ENCODE peak calls at places on chromosomes 13 and 19, in nine cellular contexts. B, L, S, P, U, Q, E, R and Y are unnamed samples.

GRCh38 chr13:48976677-48977625 is 1.2 kb downstream of the FNDC3A start:
- DNase-seq in R (no peak), B (no peak), E (no peak), S (no peak), P (peak; percentile 31), Q (no peak), U (peak; percentile 91), L (no peak), Y (no peak)

GRCh38 chr19:50412419-50412818 is 6.3 kb upstream of the SPIB start:
- DNase-seq in R (no peak), L (no peak), U (no peak), S (no peak), E (no peak), B (no peak), Q (no peak), P (no peak), Y (no peak)

GRCh38 chr13:85419611-85420010 is 379.6 kb downstream of the SLITRK6 start:
- DNase-seq in E (no peak), P (no peak), Q (no peak), L (no peak), B (no peak), S (no peak), R (no peak), U (no peak), Y (no peak)

GRCh38 chr13:90299238-90299637 is 1048.2 kb upstream of the MIR17HG start:
- DNase-seq in U (no peak), S (no peak), R (no peak), B (no peak), Q (no peak), E (no peak), L (no peak), P (no peak), Y (no peak)

GRCh38 chr19:32543107-32543900 is 37.7 kb upstream of the PDCD5 start:
- DNase-seq in Q (no peak), R (no peak), E (no peak), B (no peak), S (peak; percentile 91), U (no peak), L (no peak), P (no peak), Y (no peak)

GRCh38 chr19:2503521-2504109 is 27.7 kb downstream of the GADD45B start:
- DNase-seq in Q (peak; percentile 94), S (peak; percentile 60), R (no peak), L (no peak), U (peak; percentile 57), B (peak; percentile 86), P (no peak), E (no peak), Y (no peak)

GRCh38 chr19:21321134-21321533 is 8.1 kb downstream of the ZNF708 start:
- DNase-seq in R (no peak), P (no peak), Q (no peak), L (no peak), S (no peak), E (peak; percentile 3), U (no peak), B (no peak), Y (no peak)

GRCh38 chr19:2328401-2329161 is at the start of the genes LSM7 and SPPL2B:
- DNase-seq in E (peak; percentile 91), L (peak; percentile 96), P (peak; percentile 47), R (peak; percentile 50), S (peak; percentile 77), Q (peak; percentile 93), U (peak; percentile 87), B (peak; percentile 96), Y (peak; percentile 87)

GRCh38 chr19:4578552-4579248 is 19.2 kb upstream of the SEMA6B start:
- DNase-seq in U (peak; percentile 44), R (no peak), B (no peak), E (no peak), P (no peak), S (no peak), Q (no peak), L (no peak), Y (no peak)

GRCh38 chr13:88223958-88224357 is 552.8 kb downstream of the SLITRK5 start:
- DNase-seq in R (no peak), Q (no peak), P (no peak), L (no peak), U (no peak), B (no peak), E (no peak), S (no peak), Y (no peak)

GRCh38 chr13:47112205-47112896 is 215.5 kb upstream of the HTR2A start:
- DNase-seq in E (no peak), S (no peak), P (no peak), Q (no peak), L (no peak), B (no peak), R (no peak), U (no peak), Y (no peak)

GRCh38 chr13:21060063-21060826 is 1.1 kb downstream of the LATS2 start:
- DNase-seq in B (no peak), E (no peak), Q (no peak), U (peak; percentile 46), L (no peak), S (peak; percentile 50), R (no peak), P (no peak), Y (peak; percentile 44)

GRCh38 chr13:96781141-96781540 is 213.1 kb downstream of the OXGR1 start:
- DNase-seq in Q (no peak), S (peak; percentile 98), R (no peak), P (no peak), L (no peak), B (no peak), E (peak; percentile 65), U (no peak), Y (no peak)

GRCh38 chr19:56132316-56132822 is 8.7 kb upstream of the ZNF444 start:
- DNase-seq in E (no peak), U (peak; percentile 71), P (no peak), R (no peak), Q (peak; percentile 69), L (no peak), S (peak; percentile 53), B (no peak), Y (no peak)

GRCh38 chr19:45402469-45403070 is 2.3 kb downstream of the PPP1R13L start:
- DNase-seq in P (no peak), B (no peak), U (no peak), S (no peak), E (no peak), Q (peak; percentile 93), R (no peak), L (peak; percentile 81), Y (no peak)

GRCh38 chr19:36246006-36246391 is 31.1 kb downstream of the ZNF146 start:
- DNase-seq in E (no peak), S (no peak), B (no peak), Q (no peak), L (no peak), P (no peak), U (no peak), R (no peak), Y (no peak)

GRCh38 chr13:50129065-50129922 is 114.0 kb downstream of the KCNRG start:
- DNase-seq in U (no peak), E (no peak), S (peak; percentile 25), L (peak; percentile 30), B (no peak), P (no peak), R (no peak), Q (no peak), Y (no peak)

GRCh38 chr13:90979059-90979458 is 368.4 kb upstream of the MIR17HG start:
- DNase-seq in S (no peak), Q (no peak), E (no peak), L (no peak), U (no peak), P (no peak), B (no peak), R (no peak), Y (no peak)

GRCh38 chr13:38849316-38849715 is 141.3 kb downstream of the STOML3 start:
- DNase-seq in E (no peak), U (no peak), S (no peak), Q (no peak), P (no peak), L (no peak), R (no peak), B (no peak), Y (no peak)

GRCh38 chr13:30071890-30072817 is 221.7 kb upstream of the UBL3 start:
- DNase-seq in L (no peak), R (no peak), S (no peak), Q (no peak), P (no peak), E (no peak), U (peak; percentile 11), B (no peak), Y (no peak)

GRCh38 chr13:91193358-91193757 is 154.1 kb upstream of the MIR17HG start:
- DNase-seq in Q (peak; percentile 60), U (no peak), S (no peak), R (no peak), B (no peak), E (no peak), L (no peak), P (no peak), Y (no peak)

GRCh38 chr19:36059180-36059910 is 4.6 kb downstream of the WDR62 start:
- DNase-seq in S (no peak), U (no peak), B (no peak), Q (no peak), L (no peak), P (no peak), E (no peak), R (no peak), Y (no peak)

GRCh38 chr19:10661946-10662345 is 7.8 kb downstream of the ILF3 start:
- DNase-seq in E (no peak), S (no peak), Q (no peak), L (no peak), P (no peak), U (no peak), B (no peak), R (no peak), Y (no peak)

GRCh38 chr19:58439576-58440554 is at the start of gene ZNF132:
- DNase-seq in E (peak; percentile 99), B (peak; percentile 98), S (no peak), R (peak; percentile 93), Q (peak; percentile 56), P (peak; percentile 100), U (no peak), L (peak; percentile 98), Y (no peak)

GRCh38 chr19:33705090-33705847 is 83.5 kb downstream of the CHST8 start:
- DNase-seq in P (no peak), S (no peak), U (no peak), E (no peak), Q (no peak), B (peak; percentile 35), L (no peak), R (no peak), Y (no peak)

GRCh38 chr19:43464089-43464775 is 1.2 kb downstream of the LYPD3 start:
- DNase-seq in B (no peak), Q (no peak), L (peak; percentile 81), S (no peak), R (no peak), P (no peak), U (no peak), E (peak; percentile 42), Y (no peak)

GRCh38 chr13:101149735-101150380 is 266.4 kb downstream of the NALCN start:
- DNase-seq in P (no peak), S (peak; percentile 45), Q (no peak), R (no peak), U (peak; percentile 2), L (no peak), E (no peak), B (no peak), Y (no peak)

GRCh38 chr19:36514012-36514612 is 14.0 kb downstream of the ZNF260 start:
- DNase-seq in P (no peak), L (no peak), Q (no peak), S (no peak), R (no peak), B (no peak), U (no peak), E (no peak), Y (no peak)

GRCh38 chr19:42330521-42330835 is 5.0 kb downstream of the MEGF8 start:
- DNase-seq in S (no peak), U (no peak), R (no peak), B (no peak), Q (no peak), P (no peak), L (no peak), E (no peak), Y (no peak)